ENCODE peak calls at places on chromosomes 11 and 22, in eight cellular contexts. J is GM23338, Q is RWPE1, X is HFFc6, G is lower leg skin, V is AG04450, A is lower lobe of right lung, S is mucosa of descending colon. F is an unnamed sample.

GRCh38 chr11:77669848-77670511 is 32.4 kb upstream of the CLNS1A start:
- DNase-seq in J (no peak), Q (no peak), X (peak; percentile 22), G (no peak), V (no peak), A (no peak), S (no peak), F (no peak)

GRCh38 chr11:3010521-3011275 is 18.6 kb upstream of the NAP1L4 start:
- DNase-seq in J (no peak), Q (no peak), X (no peak), G (no peak), V (no peak), A (no peak), S (no peak), F (no peak)

GRCh38 chr11:33716236-33716635 is 15.6 kb upstream of the C11orf91 start:
- DNase-seq in J (peak; percentile 44), Q (no peak), X (peak; percentile 41), G (no peak), V (no peak), A (no peak), S (no peak), F (no peak)

GRCh38 chr11:36009469-36009868 is 65.6 kb downstream of the LDLRAD3 start:
- DNase-seq in J (no peak), Q (peak; percentile 73), X (peak; percentile 51), G (no peak), V (no peak), A (no peak), S (no peak), F (no peak)

GRCh38 chr11:86414032-86414431 is 39.3 kb downstream of the CCDC81 start:
- DNase-seq in J (no peak), Q (peak; percentile 50), X (no peak), G (no peak), V (no peak), A (no peak), S (no peak), F (no peak)

GRCh38 chr22:35330258-35330861 is 30.7 kb downstream of the TOM1 start:
- DNase-seq in J (no peak), Q (peak; percentile 49), X (peak; percentile 28), G (peak; percentile 89), V (peak; percentile 45), A (peak; percentile 87), S (peak; percentile 74), F (peak; percentile 97)

GRCh38 chr11:17865765-17866428 is 131.3 kb downstream of the KCNC1 start:
- DNase-seq in J (no peak), Q (no peak), X (no peak), G (no peak), V (no peak), A (no peak), S (no peak), F (no peak)

GRCh38 chr11:22433066-22433450 is 94.9 kb downstream of the SLC17A6 start:
- DNase-seq in J (peak; percentile 8), Q (no peak), X (no peak), G (no peak), V (no peak), A (no peak), S (no peak), F (no peak)

GRCh38 chr22:45009881-45010531 is at the start of gene PHF21B:
- DNase-seq in J (peak; percentile 94), Q (peak; percentile 19), X (no peak), G (no peak), V (no peak), A (no peak), S (peak; percentile 15), F (no peak)

GRCh38 chr11:33160147-33160546 is 1.1 kb downstream of the CSTF3 start:
- DNase-seq in J (peak; percentile 54), Q (peak; percentile 25), X (peak; percentile 53), G (no peak), V (no peak), A (no peak), S (no peak), F (no peak)

GRCh38 chr11:22859756-22860155 is 518 bp downstream of the CCDC179 start:
- DNase-seq in J (no peak), Q (no peak), X (no peak), G (no peak), V (no peak), A (no peak), S (no peak), F (no peak)

GRCh38 chr22:47095395-47096122 is 333.1 kb downstream of the TBC1D22A start:
- DNase-seq in J (no peak), Q (no peak), X (no peak), G (no peak), V (no peak), A (no peak), S (no peak), F (no peak)

GRCh38 chr11:106389096-106389495 is 311.6 kb downstream of the AASDHPPT start:
- DNase-seq in J (no peak), Q (peak; percentile 30), X (peak; percentile 47), G (no peak), V (no peak), A (no peak), S (no peak), F (no peak)

GRCh38 chr22:19871845-19872778 is 17.4 kb upstream of the GNB1L start:
- DNase-seq in J (no peak), Q (no peak), X (no peak), G (no peak), V (no peak), A (peak; percentile 41), S (no peak), F (peak; percentile 40)

GRCh38 chr11:33930317-33931021 is 38.6 kb upstream of the LMO2 start:
- DNase-seq in J (no peak), Q (no peak), X (no peak), G (peak; percentile 45), V (no peak), A (no peak), S (peak; percentile 26), F (peak; percentile 58)

DNA sequence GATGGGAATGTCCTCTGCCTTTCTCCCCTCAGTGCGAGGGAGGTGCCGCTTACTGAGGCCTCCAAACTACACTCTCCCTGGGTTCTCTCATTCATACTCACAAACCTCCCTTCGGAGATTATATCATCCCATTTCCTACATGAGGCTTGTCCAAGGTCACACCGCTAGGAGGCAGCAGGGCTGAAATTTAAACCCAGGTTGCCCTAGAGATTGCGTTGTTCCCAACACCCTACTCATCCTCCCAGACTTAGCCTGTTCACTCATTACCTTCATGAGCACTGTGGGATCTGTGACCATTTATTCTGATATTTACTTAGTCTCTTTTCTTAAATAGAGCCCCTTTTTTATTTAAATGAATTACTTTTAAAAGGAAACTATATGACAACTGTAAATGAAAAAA is 31.1 kb downstream of the SDHAF2 start:
- DNase-seq in J (peak; percentile 30), Q (no peak), X (no peak), G (no peak), V (no peak), A (no peak), S (no peak), F (no peak)
- TF ChIP-seq CTCF in J (peak; percentile 50), Q (no peak), X (no peak), G (no peak), V (no peak), A (no peak), S (no peak), F (no peak)

DNA sequence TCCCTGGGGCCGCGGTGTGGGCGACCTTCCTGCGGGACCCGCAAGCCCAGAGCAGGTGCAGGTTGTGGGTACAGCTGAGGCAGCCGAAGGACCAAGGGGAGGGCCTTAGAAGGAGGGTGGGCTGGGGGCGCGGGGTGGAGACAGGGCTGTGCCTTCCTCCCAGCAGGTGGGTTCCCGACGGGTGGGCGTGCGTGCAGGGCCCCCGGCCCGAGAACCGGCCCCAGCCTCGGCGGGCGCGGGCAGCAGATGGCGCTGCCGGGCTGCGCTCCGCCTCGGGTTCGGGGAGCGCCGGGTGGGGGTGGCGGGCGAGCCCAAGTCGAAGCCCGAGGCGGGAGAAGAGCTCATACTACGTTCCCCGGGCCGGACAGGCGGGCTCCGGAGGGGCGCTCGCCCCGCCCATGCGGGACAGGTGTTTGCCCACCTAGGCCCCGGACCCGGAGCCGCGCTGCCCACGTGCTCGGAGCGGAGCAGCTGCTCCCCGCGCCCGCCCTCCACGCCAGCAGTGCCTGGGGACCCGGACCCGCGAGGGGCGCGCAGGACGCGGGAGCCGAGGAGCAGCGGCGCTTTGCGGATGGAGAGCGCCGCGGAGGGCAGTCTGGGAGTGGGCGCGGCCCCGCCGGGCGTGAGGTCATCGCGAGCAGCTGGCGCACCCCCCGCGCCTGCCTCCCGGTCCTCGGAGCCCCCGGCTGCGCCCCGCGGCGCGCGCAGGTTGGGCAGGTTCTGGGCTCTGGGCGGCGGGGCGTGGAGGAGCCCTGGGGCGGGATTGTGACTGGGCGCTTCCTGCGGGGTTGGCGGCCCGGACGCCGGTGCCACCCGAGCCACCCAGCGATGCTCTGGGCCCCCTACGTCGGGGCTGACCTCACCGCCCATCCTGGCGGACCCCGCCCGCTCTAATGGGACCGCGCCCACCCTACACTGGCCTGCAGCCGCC is 25.3 kb downstream of the DUSP8 start:
- DNase-seq in J (peak; percentile 89), Q (peak; percentile 77), X (no peak), G (no peak), V (no peak), A (no peak), S (peak; percentile 69), F (no peak)
- TF ChIP-seq CTCF in J (peak; percentile 57), Q (peak; percentile 83), X (peak; percentile 85), G (no peak), V (peak; percentile 60), A (peak; percentile 77), S (peak; percentile 43), F (peak; percentile 63)

GRCh38 chr22:24177045-24177444 is 4.2 kb upstream of the SUSD2 start:
- DNase-seq in J (no peak), Q (no peak), X (no peak), G (no peak), V (no peak), A (no peak), S (no peak), F (no peak)

GRCh38 chr22:24179478-24180210 is 1.6 kb upstream of the SUSD2 start:
- DNase-seq in J (no peak), Q (no peak), X (no peak), G (no peak), V (no peak), A (peak; percentile 39), S (no peak), F (no peak)

GRCh38 chr22:24177456-24177855 is 3.8 kb upstream of the SUSD2 start:
- DNase-seq in J (no peak), Q (no peak), X (no peak), G (no peak), V (no peak), A (no peak), S (no peak), F (no peak)

GRCh38 chr22:24178021-24178431 is 3.3 kb upstream of the SUSD2 start:
- DNase-seq in J (no peak), Q (no peak), X (no peak), G (no peak), V (no peak), A (no peak), S (no peak), F (no peak)

GRCh38 chr22:24178502-24179440 is 2.5 kb upstream of the SUSD2 start:
- DNase-seq in J (peak; percentile 76), Q (no peak), X (no peak), G (no peak), V (no peak), A (no peak), S (no peak), F (no peak)
- TF ChIP-seq CTCF in J (peak; percentile 70), Q (peak; percentile 6), X (peak; percentile 70), G (no peak), V (peak; percentile 50), A (peak; percentile 12), S (no peak), F (no peak)

DNA sequence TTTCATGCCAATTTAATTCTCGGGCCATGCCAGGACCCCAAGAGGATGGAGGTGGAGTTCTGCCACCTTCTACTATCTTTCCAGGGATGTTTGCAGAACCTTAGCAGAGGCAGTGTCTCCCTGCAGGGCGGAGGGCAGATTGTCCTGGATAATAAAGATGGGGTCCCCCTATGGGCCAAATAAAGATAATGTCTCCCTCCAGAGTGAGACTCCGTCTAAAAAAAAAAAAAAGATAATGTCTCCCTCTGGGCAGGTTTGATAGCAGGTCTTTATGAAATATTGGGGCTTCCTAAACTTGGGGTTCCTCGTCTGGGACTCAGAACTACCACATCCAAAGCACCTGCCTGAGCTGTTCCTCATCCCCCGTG is 27.2 kb upstream of the SYT8 start:
- DNase-seq in J (peak; percentile 62), Q (no peak), X (no peak), G (no peak), V (no peak), A (no peak), S (no peak), F (no peak)
- TF ChIP-seq CTCF in J (peak; percentile 43), Q (no peak), X (peak; percentile 48), G (no peak), V (no peak), A (no peak), S (no peak), F (no peak)